ENCODE peak calls at places on chromosomes 6 and 20, in eight cellular contexts. T is endodermal cell, M is HL-60, O is progenitor cell of endocrine pancreas, E is fibroblast of pulmonary artery, F is mammary epithelial cell, G is lung, B is cardiac fibroblast. P is an unnamed sample.

GRCh38 chr6:146870765-146871164 is 272.0 kb downstream of the ADGB start:
- DNase-seq in M (no peak), F (no peak), T (no peak), B (no peak), G (no peak), E (no peak), O (no peak), P (no peak)

GRCh38 chr20:34262488-34263288 is 21.5 kb downstream of the ASIP start:
- DNase-seq in B (peak), F (no peak), E (peak), O (no peak), M (peak), G (no peak), T (peak), P (peak)

GRCh38 chr6:121399971-121400370 is 35.5 kb upstream of the GJA1 start:
- DNase-seq in E (no peak), M (no peak), G (no peak), B (no peak), F (no peak), T (no peak), O (no peak), P (no peak)

GRCh38 chr6:63410435-63411426 is 90.9 kb upstream of the LGSN start:
- DNase-seq in T (no peak), E (no peak), M (no peak), F (no peak), B (no peak), O (no peak), G (no peak), P (no peak)

GRCh38 chr6:14472964-14473363 is 355.4 kb downstream of the CD83 start:
- DNase-seq in E (no peak), F (no peak), G (no peak), T (no peak), O (no peak), M (no peak), B (peak), P (no peak)

GRCh38 chr6:93894521-93894920 is 475.2 kb upstream of the EPHA7 start:
- DNase-seq in E (no peak), G (no peak), F (no peak), M (no peak), B (peak), T (no peak), O (no peak), P (no peak)

GRCh38 chr6:169533656-169534421 is 168.0 kb downstream of the WDR27 start:
- DNase-seq in B (no peak), M (no peak), F (no peak), E (no peak), G (no peak), T (no peak), O (no peak), P (no peak)

GRCh38 chr20:43789593-43789992 is 62.8 kb upstream of the GTSF1L start:
- DNase-seq in F (no peak), G (no peak), O (no peak), T (no peak), M (no peak), E (peak), B (peak), P (no peak)

GRCh38 chr20:17538517-17539170 is 7.5 kb upstream of the BFSP1 start:
- DNase-seq in T (no peak), O (no peak), G (no peak), M (peak), E (no peak), F (no peak), B (no peak), P (no peak)

DNA sequence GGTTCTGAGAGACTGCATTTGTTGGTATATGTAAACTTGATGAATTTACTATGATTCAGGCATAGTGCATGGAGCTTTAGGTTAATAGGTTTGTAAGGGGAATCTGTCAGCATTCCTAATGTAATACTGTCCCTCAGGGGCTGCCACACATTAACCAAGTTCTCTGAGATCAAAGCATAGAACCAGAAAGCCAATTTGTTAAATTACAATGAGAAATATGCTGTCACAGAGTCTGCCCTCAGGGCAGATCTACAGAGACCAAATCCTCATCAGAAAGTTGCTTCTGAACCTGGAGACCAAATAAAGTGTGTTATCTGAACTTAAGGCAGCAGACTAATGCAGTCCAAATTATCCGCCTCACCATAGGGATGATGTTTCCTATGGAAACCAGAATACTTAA is 250.8 kb upstream of the HTR1E start:
- DNase-seq in E (no peak), O (no peak), B (no peak), G (no peak), F (no peak), M (no peak), T (no peak), P (no peak)
- TF ChIP-seq CTCF in E (no peak), O (no peak), B (no peak), G (no peak), F (no peak), M (no peak), T (no peak), P (no peak)

GRCh38 chr6:106883808-106884262 is 90.7 kb downstream of the CD24 start:
- DNase-seq in T (no peak), B (no peak), E (no peak), O (no peak), G (no peak), M (peak), F (no peak), P (no peak)
- TF ChIP-seq CTCF in T (peak), B (no peak), E (no peak), O (peak), G (no peak), M (no peak), F (peak), P (no peak)

DNA sequence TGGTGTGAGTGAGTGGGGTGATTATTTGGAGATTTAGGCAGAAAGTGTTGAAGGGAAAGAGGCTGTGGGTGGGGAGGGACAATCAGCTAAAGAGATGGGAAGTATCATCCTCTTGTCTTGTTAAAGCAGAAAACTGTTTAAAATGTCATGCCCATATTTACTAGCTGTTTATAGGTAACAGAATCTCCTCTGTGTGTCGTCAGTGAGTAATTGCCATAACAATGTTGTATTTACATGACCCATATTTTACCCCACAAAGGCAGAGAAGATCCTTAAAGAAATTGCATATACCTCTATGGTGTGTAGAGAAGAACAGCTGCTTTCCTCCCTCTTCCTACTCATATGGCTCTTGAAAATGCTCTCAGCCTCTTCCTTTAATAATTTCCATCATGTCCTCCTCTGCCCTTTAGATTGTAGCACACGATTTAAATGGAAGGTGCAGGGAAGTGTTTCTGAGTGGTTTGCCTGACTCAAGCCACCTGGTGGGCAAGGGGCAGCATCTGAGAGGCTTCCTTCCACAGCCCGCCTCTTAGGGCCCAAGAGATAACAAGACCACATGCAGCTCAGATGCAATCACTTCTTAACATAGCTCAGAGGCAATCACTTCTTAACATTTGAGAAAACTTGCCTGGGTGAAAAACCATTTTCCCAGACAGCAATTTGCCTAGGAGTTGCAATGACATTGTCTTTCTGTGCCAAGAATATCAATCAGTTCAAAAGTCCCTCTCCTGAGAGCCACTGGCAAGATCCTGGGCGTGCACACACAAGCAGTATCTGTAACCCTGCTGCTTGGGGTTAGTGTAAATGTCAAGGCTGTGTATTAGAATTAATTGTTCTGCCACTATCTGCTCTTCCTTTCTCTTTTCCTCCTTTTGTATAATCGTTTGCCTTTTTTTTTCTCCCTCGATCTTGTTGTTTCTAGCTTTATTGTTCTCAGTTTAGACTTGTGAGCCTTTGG is 44.1 kb upstream of the EDN1 start:
- DNase-seq in E (no peak), G (no peak), O (no peak), T (peak), M (no peak), F (peak), B (peak), P (no peak)
- TF ChIP-seq CTCF in E (no peak), G (no peak), O (no peak), T (peak), M (no peak), F (no peak), B (no peak), P (no peak)

DNA sequence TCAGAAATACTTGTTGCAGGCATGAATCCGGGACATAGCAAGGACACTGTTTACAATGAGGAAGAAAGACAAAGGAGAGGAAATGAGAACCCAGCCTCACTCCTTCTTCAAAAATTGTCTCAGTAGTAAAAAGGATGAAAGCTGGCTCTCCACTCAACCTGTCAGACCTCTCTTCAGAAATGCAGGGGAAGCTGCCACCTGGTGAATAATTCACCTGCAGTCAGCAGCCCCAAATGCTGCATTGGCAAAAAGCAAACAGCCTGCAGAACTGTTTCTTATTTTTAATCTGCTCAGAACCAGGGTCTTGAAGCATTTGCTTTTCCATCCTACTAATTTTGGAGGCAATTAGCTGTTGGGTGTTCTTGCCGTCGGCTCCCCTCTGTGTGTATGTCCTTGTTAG is 450.7 kb upstream of the SULF2 start:
- DNase-seq in O (no peak), M (no peak), E (no peak), G (no peak), F (no peak), T (peak), B (no peak), P (no peak)
- TF ChIP-seq CTCF in O (no peak), M (no peak), E (no peak), G (no peak), F (no peak), T (no peak), B (no peak), P (no peak)

P was measured in GM13976.